ENCODE peak calls at places on chromosomes 12 and 14, in ten cellular contexts. A, G, S, Q, D, O, H, K, B and V are unnamed samples.
A peak's percentile ranks its signal among the peaks of the same experiment; 100 is the strongest.

GRCh38 chr14:24892730-24893059 is 157.3 kb downstream of the STXBP6 start:
- DNase-seq in A (no peak), G (no peak), S (no peak), Q (peak; percentile 94), D (no peak), O (no peak), H (no peak), K (no peak), B (no peak), V (no peak)

GRCh38 chr12:105223884-105224283 is 12.1 kb downstream of the APPL2 start:
- DNase-seq in A (no peak), G (no peak), S (no peak), Q (no peak), D (no peak), O (no peak), H (peak; percentile 44), K (no peak), B (no peak), V (no peak)

GRCh38 chr12:127773520-127773919 is 493.4 kb upstream of the TMEM132C start:
- DNase-seq in A (peak; percentile 74), G (no peak), S (no peak), Q (no peak), D (no peak), O (peak; percentile 5), H (no peak), K (no peak), B (no peak), V (no peak)

GRCh38 chr12:132147423-132148367 is 3.4 kb downstream of the NOC4L start:
- DNase-seq in A (no peak), G (no peak), S (peak; percentile 27), Q (no peak), D (no peak), O (no peak), H (no peak), K (no peak), B (no peak), V (no peak)

GRCh38 chr14:99157676-99158075 is 114.3 kb downstream of the BCL11B start:
- DNase-seq in A (no peak), G (no peak), S (no peak), Q (no peak), D (no peak), O (no peak), H (no peak), K (no peak), B (no peak), V (no peak)

GRCh38 chr12:96210376-96211055 is 16.3 kb downstream of the ELK3 start:
- DNase-seq in A (no peak), G (no peak), S (no peak), Q (no peak), D (no peak), O (no peak), H (no peak), K (peak; percentile 34), B (peak; percentile 17), V (peak; percentile 39)

GRCh38 chr12:111438501-111438900 is 32.8 kb downstream of the SH2B3 start:
- DNase-seq in A (no peak), G (peak; percentile 60), S (peak; percentile 65), Q (no peak), D (no peak), O (no peak), H (peak; percentile 89), K (peak; percentile 65), B (peak; percentile 68), V (peak; percentile 76)

GRCh38 chr14:37234222-37234621 is 36.5 kb downstream of the MIPOL1 start:
- DNase-seq in A (no peak), G (no peak), S (no peak), Q (no peak), D (no peak), O (no peak), H (no peak), K (no peak), B (no peak), V (no peak)

GRCh38 chr12:42976620-42977019 is 387.1 kb upstream of the PRICKLE1 start:
- DNase-seq in A (no peak), G (no peak), S (no peak), Q (no peak), D (no peak), O (peak; percentile 11), H (no peak), K (no peak), B (no peak), V (no peak)

GRCh38 chr14:102075155-102075554 is 11.7 kb downstream of the HSP90AA1 start:
- DNase-seq in A (no peak), G (no peak), S (no peak), Q (no peak), D (no peak), O (no peak), H (no peak), K (no peak), B (no peak), V (no peak)

GRCh38 chr12:12606793-12607589 is 4.7 kb upstream of the CREBL2 start:
- DNase-seq in A (no peak), G (peak; percentile 56), S (no peak), Q (no peak), D (no peak), O (peak; percentile 74), H (no peak), K (no peak), B (no peak), V (no peak)

GRCh38 chr12:132489078-132489601 is 811 bp upstream of the FBRSL1 start:
- DNase-seq in A (no peak), G (no peak), S (peak; percentile 70), Q (no peak), D (peak; percentile 30), O (no peak), H (peak; percentile 61), K (peak; percentile 43), B (peak; percentile 40), V (peak; percentile 63)

GRCh38 chr12:74539765-74540526 is 2.3 kb downstream of the ATXN7L3B start:
- DNase-seq in A (no peak), G (no peak), S (no peak), Q (no peak), D (no peak), O (peak; percentile 4), H (peak; percentile 54), K (no peak), B (no peak), V (no peak)

GRCh38 chr14:85533821-85534271 is 3.9 kb downstream of the FLRT2 start:
- DNase-seq in A (peak; percentile 53), G (peak; percentile 37), S (peak; percentile 34), Q (no peak), D (peak; percentile 34), O (no peak), H (no peak), K (no peak), B (no peak), V (no peak)

GRCh38 chr14:105072381-105072861 is 7.2 kb upstream of the GPR132 start:
- DNase-seq in A (no peak), G (no peak), S (peak; percentile 16), Q (no peak), D (no peak), O (no peak), H (no peak), K (no peak), B (no peak), V (no peak)

GRCh38 chr14:25001096-25001982 is 48.6 kb downstream of the STXBP6 start:
- DNase-seq in A (no peak), G (peak; percentile 22), S (no peak), Q (no peak), D (no peak), O (no peak), H (no peak), K (no peak), B (no peak), V (no peak)

GRCh38 chr12:58414398-58414871 is 473.1 kb downstream of the ATP23 start:
- DNase-seq in A (no peak), G (peak; percentile 90), S (no peak), Q (no peak), D (no peak), O (no peak), H (no peak), K (no peak), B (no peak), V (no peak)

GRCh38 chr12:53065975-53066593 is 13.1 kb downstream of the SPRYD3 start:
- DNase-seq in A (peak; percentile 80), G (peak; percentile 87), S (peak; percentile 86), Q (peak; percentile 36), D (peak; percentile 79), O (peak; percentile 75), H (peak; percentile 87), K (peak; percentile 60), B (no peak), V (peak; percentile 78)

GRCh38 chr12:117042171-117042809 is 56.9 kb downstream of the TESC start:
- DNase-seq in A (no peak), G (no peak), S (peak; percentile 68), Q (no peak), D (no peak), O (no peak), H (peak; percentile 98), K (no peak), B (no peak), V (no peak)

GRCh38 chr12:82174936-82175335 is 183.3 kb downstream of the CCDC59 start:
- DNase-seq in A (no peak), G (no peak), S (no peak), Q (peak; percentile 92), D (no peak), O (no peak), H (no peak), K (no peak), B (no peak), V (no peak)

GRCh38 chr14:23183479-23183878 is at the start of gene SLC7A8:
- DNase-seq in A (peak; percentile 77), G (no peak), S (peak; percentile 62), Q (peak; percentile 93), D (peak; percentile 26), O (peak; percentile 37), H (no peak), K (peak; percentile 11), B (no peak), V (peak; percentile 47)

GRCh38 chr12:107600596-107601144 is 84.9 kb upstream of the PWP1 start:
- DNase-seq in A (no peak), G (no peak), S (no peak), Q (no peak), D (no peak), O (no peak), H (no peak), K (no peak), B (no peak), V (no peak)

GRCh38 chr12:30692470-30692869 is 3.2 kb downstream of the IPO8 start:
- DNase-seq in A (no peak), G (peak; percentile 66), S (no peak), Q (no peak), D (no peak), O (no peak), H (no peak), K (no peak), B (no peak), V (no peak)

GRCh38 chr14:100076133-100076532 is 10.9 kb downstream of the EVL start:
- DNase-seq in A (peak; percentile 81), G (peak; percentile 57), S (peak; percentile 42), Q (no peak), D (no peak), O (peak; percentile 73), H (peak; percentile 61), K (no peak), B (no peak), V (peak; percentile 59)

GRCh38 chr12:57842342-57843294 is 3.9 kb downstream of the CTDSP2 start:
- DNase-seq in A (peak; percentile 79), G (no peak), S (no peak), Q (no peak), D (no peak), O (no peak), H (no peak), K (no peak), B (peak; percentile 23), V (no peak)

GRCh38 chr14:28895389-28895788 is 128.8 kb downstream of the FOXG1 start:
- DNase-seq in A (no peak), G (no peak), S (no peak), Q (no peak), D (no peak), O (no peak), H (no peak), K (no peak), B (no peak), V (no peak)

GRCh38 chr12:3294481-3294911 is 196.5 kb upstream of the PRMT8 start:
- DNase-seq in A (no peak), G (no peak), S (peak; percentile 78), Q (no peak), D (no peak), O (no peak), H (no peak), K (no peak), B (no peak), V (no peak)

GRCh38 chr12:128266559-128267245 is at the start of gene TMEM132C:
- DNase-seq in A (peak; percentile 66), G (no peak), S (peak; percentile 33), Q (no peak), D (peak; percentile 20), O (no peak), H (no peak), K (no peak), B (no peak), V (no peak)